ENCODE peak calls at places on chromosomes 2 and 18, in ten cellular contexts. K is fibroblast of the conjunctiva; Q is AG09319; T is fibroblast of lung; J is activated naive CD8-positive, alpha-beta T cell treated with anti-CD3 and anti-CD28 coated beads, Interleukin-2, amount 10 ng/mL, durations not matched to agents 7 days and 5 days; F is colonic mucosa; E is amniotic stem cell; O is esophagus squamous epithelium; Z is NCI-H2227 treated with DMSO at 0.1 percent for 48 hours; L is tibial artery. N is an unnamed sample.

GRCh38 chr2:231384970-231385369 is 10.5 kb upstream of the B3GNT7 start:
- DNase-seq in K (no peak), Q (no peak), O (no peak), T (no peak), J (no peak), F (no peak), E (no peak), L (no peak), Z (no peak), N (no peak)

GRCh38 chr2:28684142-28684858 is 67.3 kb upstream of the PPP1CB start:
- DNase-seq in F (no peak), O (no peak), Z (no peak), E (no peak), J (no peak), K (no peak), L (no peak), Q (no peak), T (no peak), N (no peak)

GRCh38 chr2:46164581-46165301 is 132.5 kb upstream of the EPAS1 start:
- DNase-seq in O (no peak), F (peak; percentile 72), J (no peak), T (peak; percentile 97), Q (peak; percentile 95), L (peak; percentile 88), K (peak; percentile 96), Z (no peak), E (peak; percentile 86), N (peak; percentile 82)

GRCh38 chr2:172704072-172704936 is 31.3 kb upstream of the RAPGEF4 start:
- DNase-seq in Q (no peak), J (no peak), Z (peak; percentile 26), E (no peak), K (no peak), T (no peak), F (no peak), O (no peak), L (no peak), N (no peak)

GRCh38 chr2:20148841-20149702 is 75.9 kb downstream of the SDC1 start:
- DNase-seq in F (no peak), J (no peak), L (no peak), K (peak; percentile 30), E (peak; percentile 9), T (peak; percentile 97), Q (peak; percentile 70), O (no peak), Z (no peak), N (peak; percentile 55)

GRCh38 chr2:218734190-218734975 is 23.7 kb downstream of the TTLL4 start:
- DNase-seq in T (no peak), K (no peak), L (no peak), O (no peak), Z (no peak), E (no peak), Q (no peak), J (no peak), F (no peak), N (no peak)

GRCh38 chr2:67054725-67055124 is 342.4 kb upstream of the ETAA1 start:
- DNase-seq in O (no peak), Q (no peak), Z (peak; percentile 58), E (no peak), F (no peak), J (no peak), K (no peak), T (no peak), L (no peak), N (no peak)

GRCh38 chr2:208392300-208392699 is 14.3 kb upstream of the PTH2R start:
- DNase-seq in Q (no peak), F (no peak), K (no peak), T (no peak), Z (no peak), E (no peak), L (no peak), O (no peak), J (no peak), N (no peak)

GRCh38 chr2:8306530-8307351 is 375.1 kb upstream of the ID2 start:
- DNase-seq in O (no peak), T (peak; percentile 81), Z (no peak), K (no peak), E (no peak), Q (no peak), F (peak; percentile 3), J (no peak), L (no peak), N (no peak)

GRCh38 chr2:234725528-234726264 is 226.1 kb upstream of the SH3BP4 start:
- DNase-seq in F (peak; percentile 62), K (no peak), E (no peak), O (no peak), J (no peak), L (no peak), Q (no peak), T (peak; percentile 33), Z (no peak), N (no peak)

GRCh38 chr2:240351826-240352426 is 83.5 kb upstream of the GPC1 start:
- DNase-seq in F (no peak), K (no peak), Z (no peak), L (peak; percentile 55), O (no peak), T (no peak), E (no peak), J (peak; percentile 24), Q (no peak), N (peak; percentile 45)

GRCh38 chr18:74078257-74078656 is 69.4 kb downstream of the FBXO15 start:
- DNase-seq in J (no peak), E (no peak), Q (no peak), O (no peak), L (no peak), F (no peak), Z (no peak), K (no peak), T (no peak), N (no peak)